ENCODE peak calls at places on chromosomes 5 and 9, in six cellular contexts. P is A549; D is CD8-positive, alpha-beta T cell; M is transverse colon; Q is coronary artery; T is fibroblast of mammary gland. G is an unnamed sample.

GRCh38 chr5:67178085-67178484 is 18.5 kb downstream of the CD180 start:
- DNase-seq in P (no peak), D (no peak), M (no peak), Q (no peak), T (peak), G (no peak)

GRCh38 chr9:101582593-101582992 is 12.2 kb downstream of the PPP3R2 start:
- DNase-seq in P (no peak), D (no peak), M (no peak), Q (no peak), T (peak), G (peak)

GRCh38 chr9:135300346-135301141 is 179.0 kb upstream of the PPP1R26 start:
- DNase-seq in P (no peak), D (no peak), M (no peak), Q (no peak), T (no peak), G (no peak)

GRCh38 chr9:113616716-113617496 is 153.4 kb downstream of the RGS3 start:
- DNase-seq in P (no peak), D (no peak), M (no peak), Q (no peak), T (no peak), G (no peak)

GRCh38 chr9:20562051-20562450 is 60.2 kb downstream of the MLLT3 start:
- DNase-seq in P (no peak), D (no peak), M (no peak), Q (no peak), T (peak), G (no peak)

GRCh38 chr9:113428062-113428600 is 17.6 kb downstream of the C9orf43 start:
- DNase-seq in P (no peak), D (no peak), M (no peak), Q (no peak), T (peak), G (peak)

GRCh38 chr5:1546556-1546955 is 22.8 kb upstream of the LPCAT1 start:
- DNase-seq in P (no peak), D (no peak), M (no peak), Q (peak), T (no peak), G (no peak)

GRCh38 chr5:57780306-57780958 is 297.8 kb upstream of the ACTBL2 start:
- DNase-seq in P (no peak), D (no peak), M (no peak), Q (no peak), T (no peak), G (no peak)

GRCh38 chr9:75455444-75455921 is 367.2 kb downstream of the OSTF1 start:
- DNase-seq in P (no peak), D (no peak), M (no peak), Q (no peak), T (peak), G (peak)

GRCh38 chr9:123465304-123465703 is 109.3 kb downstream of the CRB2 start:
- DNase-seq in P (no peak), D (no peak), M (no peak), Q (no peak), T (no peak), G (no peak)

GRCh38 chr9:106830527-106831140 is 32.3 kb upstream of the ZNF462 start:
- DNase-seq in P (no peak), D (no peak), M (peak), Q (no peak), T (peak), G (peak)

GRCh38 chr5:14870347-14871083 is 1.1 kb downstream of the ANKH start:
- DNase-seq in P (no peak), D (peak), M (peak), Q (no peak), T (no peak), G (no peak)

GRCh38 chr5:159156839-159157238 is 52.5 kb downstream of the RNF145 start:
- DNase-seq in P (peak), D (peak), M (peak), Q (no peak), T (peak), G (peak)

GRCh38 chr5:108481355-108481931 is 99.5 kb upstream of the FBXL17 start:
- DNase-seq in P (no peak), D (no peak), M (no peak), Q (no peak), T (peak), G (peak)

GRCh38 chr5:997711-998110 is 10.9 kb upstream of the NKD2 start:
- DNase-seq in P (no peak), D (no peak), M (no peak), Q (no peak), T (no peak), G (no peak)

GRCh38 chr9:90807006-90807405 is 5.4 kb downstream of the SYK start:
- DNase-seq in P (no peak), D (no peak), M (no peak), Q (no peak), T (no peak), G (no peak)

GRCh38 chr5:149561848-149562247 is 10.6 kb upstream of the CSNK1A1 start:
- DNase-seq in P (peak), D (no peak), M (no peak), Q (no peak), T (peak), G (peak)

GRCh38 chr9:81191222-81191621 is 498.1 kb downstream of the TLE1 start:
- DNase-seq in P (no peak), D (no peak), M (no peak), Q (no peak), T (peak), G (no peak)
- H3K4me3 ChIP-seq in P (no peak), D (no peak), M (no peak), Q (no peak), T (no peak), G (no peak)

GRCh38 chr9:96078866-96079505 is 203.5 kb downstream of the ERCC6L2 start:
- DNase-seq in P (no peak), D (no peak), M (no peak), Q (no peak), T (no peak), G (no peak)
- TF ChIP-seq CTCF in P (peak), D (no peak), M (no peak), Q (no peak), T (peak), G (no peak)

GRCh38 chr5:55177078-55177477 is 4.1 kb upstream of the CDC20B start:
- DNase-seq in P (no peak), D (no peak), M (no peak), Q (no peak), T (no peak), G (no peak)
- H3K4me3 ChIP-seq in P (peak), D (no peak), M (peak), Q (no peak), T (no peak), G (no peak)

DNA sequence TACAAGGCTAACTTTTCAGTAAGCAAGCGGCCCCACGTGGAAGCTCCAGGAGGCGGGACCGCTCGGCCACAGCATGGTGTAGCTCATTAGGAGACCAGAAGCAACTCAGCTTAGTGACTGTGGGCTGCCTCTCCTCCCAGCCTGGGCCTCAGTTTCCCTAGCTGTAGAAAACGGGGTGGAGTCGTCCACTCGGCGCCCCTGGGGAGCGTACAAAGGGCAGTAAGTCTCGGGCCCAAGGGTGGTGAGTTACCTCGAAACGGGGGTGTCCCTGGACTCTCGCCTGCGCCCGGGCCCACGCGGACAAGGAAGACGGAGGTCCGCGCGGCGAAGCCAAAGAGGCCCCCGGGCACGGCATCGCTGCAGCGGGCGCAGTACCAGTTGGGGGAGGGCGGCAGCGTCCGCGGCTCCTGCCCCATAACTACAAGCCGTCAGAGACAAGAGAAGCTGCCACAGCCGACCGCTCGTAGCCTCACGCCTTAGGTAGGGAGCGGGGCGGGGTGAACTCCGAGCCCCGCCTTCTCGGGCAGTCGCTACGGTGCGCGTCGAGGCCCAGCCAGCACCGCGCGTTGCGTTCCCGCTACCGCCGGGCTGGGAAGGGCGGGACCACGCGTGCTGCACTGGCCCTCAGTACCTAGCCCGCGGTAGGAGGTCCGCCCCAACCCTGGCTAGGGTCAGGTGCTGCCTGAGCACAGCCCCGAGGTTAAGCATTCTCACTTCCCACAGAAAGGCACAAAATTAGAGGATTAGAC is at the start of gene GEMIN5:
- DNase-seq in P (peak), D (peak), M (peak), Q (peak), T (peak), G (peak)
- TF ChIP-seq CTCF in P (no peak), D (no peak), M (no peak), Q (no peak), T (no peak), G (no peak)

GRCh38 chr5:134223406-134224251 is 2.2 kb downstream of the PPP2CA start:
- DNase-seq in P (no peak), D (no peak), M (no peak), Q (no peak), T (peak), G (no peak)
- H3K4me3 ChIP-seq in P (peak), D (peak), M (peak), Q (peak), T (peak), G (peak)

GRCh38 chr5:111928501-111928900 is 171.5 kb upstream of the NREP start:
- DNase-seq in P (no peak), D (no peak), M (no peak), Q (no peak), T (no peak), G (no peak)

GRCh38 chr5:111929892-111930291 is 172.9 kb upstream of the NREP start:
- DNase-seq in P (no peak), D (no peak), M (no peak), Q (no peak), T (peak), G (peak)

GRCh38 chr5:111929261-111929660 is 172.3 kb upstream of the NREP start:
- DNase-seq in P (no peak), D (no peak), M (no peak), Q (no peak), T (no peak), G (no peak)

GRCh38 chr5:111930407-111930806 is 173.4 kb upstream of the NREP start:
- DNase-seq in P (no peak), D (no peak), M (no peak), Q (no peak), T (peak), G (no peak)

GRCh38 chr5:111927191-111927590 is 170.2 kb upstream of the NREP start:
- DNase-seq in P (no peak), D (no peak), M (no peak), Q (no peak), T (peak), G (no peak)
- TF ChIP-seq CTCF in P (no peak), D (no peak), M (no peak), Q (no peak), T (no peak), G (no peak)

DNA sequence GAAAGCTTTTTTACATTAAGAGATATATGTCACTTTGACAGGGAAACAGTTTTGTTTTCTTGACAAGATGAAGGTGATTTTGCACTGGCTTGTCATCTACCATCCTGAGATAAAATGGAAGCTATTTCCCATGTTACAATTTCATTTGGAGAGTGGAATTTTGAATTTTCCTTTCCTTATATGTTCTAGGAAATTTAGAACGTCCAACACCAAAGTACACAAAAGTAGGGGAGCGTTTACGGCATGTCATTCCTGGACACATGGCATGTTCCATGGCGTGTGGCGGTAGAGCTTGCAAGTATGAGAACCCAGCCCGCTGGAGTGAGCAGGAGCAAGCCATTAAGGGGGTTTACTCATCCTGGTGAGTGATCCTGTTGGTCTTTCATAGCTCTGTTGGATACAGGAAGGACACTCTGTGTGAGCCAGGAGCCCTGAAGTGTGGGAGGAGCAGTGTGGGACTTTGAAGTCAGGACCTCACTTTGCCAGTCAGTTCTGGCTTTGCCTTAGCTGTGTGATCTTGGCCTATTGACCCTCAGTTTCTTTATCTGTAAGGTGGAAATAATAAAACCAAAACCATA is 887 bp downstream of the PTPDC1 start:
- DNase-seq in P (no peak), D (no peak), M (no peak), Q (no peak), T (peak), G (peak)
- H3K4me3 ChIP-seq in P (no peak), D (no peak), M (no peak), Q (no peak), T (no peak), G (peak)

GRCh38 chr5:113043491-113043931 is 66.9 kb downstream of the DCP2 start:
- DNase-seq in P (no peak), D (peak), M (no peak), Q (peak), T (peak), G (peak)
- TF ChIP-seq CTCF in P (no peak), D (peak), M (no peak), Q (no peak), T (peak), G (peak)

GRCh38 chr5:56659991-56660390 is 155.4 kb upstream of the MAP3K1 start:
- DNase-seq in P (no peak), D (no peak), M (no peak), Q (no peak), T (no peak), G (no peak)

GRCh38 chr5:56662891-56663290 is 152.5 kb upstream of the MAP3K1 start:
- DNase-seq in P (no peak), D (no peak), M (no peak), Q (no peak), T (no peak), G (no peak)

GRCh38 chr5:56651893-56652292 is 163.5 kb upstream of the MAP3K1 start:
- DNase-seq in P (no peak), D (no peak), M (no peak), Q (no peak), T (no peak), G (no peak)

GRCh38 chr5:56658972-56659371 is 156.4 kb upstream of the MAP3K1 start:
- DNase-seq in P (no peak), D (no peak), M (no peak), Q (no peak), T (no peak), G (no peak)

DNA sequence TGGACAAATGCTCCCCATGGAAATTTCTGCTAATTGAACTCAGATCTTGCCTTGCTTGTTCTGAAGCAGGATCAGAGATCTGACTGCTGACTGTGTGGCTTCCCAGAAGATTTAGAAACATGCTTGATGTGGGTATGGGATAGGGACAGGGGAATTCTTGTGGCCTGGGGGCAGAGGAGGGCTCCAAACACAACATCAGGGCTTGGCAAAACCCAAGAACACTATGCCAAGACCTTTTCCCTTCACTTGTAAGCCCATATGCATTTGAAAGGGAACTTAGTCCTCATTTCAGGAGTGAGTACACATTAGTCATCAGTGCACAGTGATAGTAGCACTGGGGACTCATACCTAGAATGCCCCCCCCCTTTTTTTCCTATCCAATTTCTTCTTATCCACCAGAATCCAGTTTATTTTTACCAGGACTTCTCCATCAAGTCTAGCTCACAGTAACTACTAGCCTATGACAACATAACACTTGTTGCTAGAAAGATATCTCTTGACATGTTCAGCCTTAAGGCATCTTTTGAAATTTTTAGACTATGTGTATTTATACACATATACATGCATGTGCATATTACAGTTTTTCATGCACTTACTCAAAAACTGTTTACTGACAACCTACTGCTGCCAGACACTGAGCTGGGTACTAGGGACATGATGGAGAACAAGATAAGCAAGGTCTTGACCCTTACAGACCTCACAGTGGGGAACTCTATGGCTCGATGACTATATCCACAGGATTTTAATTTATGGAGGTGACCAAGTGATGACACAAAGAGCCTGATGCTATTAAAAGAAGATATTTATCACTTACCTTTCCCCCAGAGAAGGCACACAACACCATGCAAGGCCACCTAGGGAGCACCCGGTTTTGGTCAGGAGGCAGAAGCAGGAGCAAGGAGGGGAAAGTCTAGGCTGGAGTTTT is 158.3 kb upstream of the MAP3K1 start:
- DNase-seq in P (no peak), D (no peak), M (no peak), Q (no peak), T (peak), G (peak)
- H3K4me3 ChIP-seq in P (no peak), D (no peak), M (no peak), Q (no peak), T (no peak), G (no peak)

DNA sequence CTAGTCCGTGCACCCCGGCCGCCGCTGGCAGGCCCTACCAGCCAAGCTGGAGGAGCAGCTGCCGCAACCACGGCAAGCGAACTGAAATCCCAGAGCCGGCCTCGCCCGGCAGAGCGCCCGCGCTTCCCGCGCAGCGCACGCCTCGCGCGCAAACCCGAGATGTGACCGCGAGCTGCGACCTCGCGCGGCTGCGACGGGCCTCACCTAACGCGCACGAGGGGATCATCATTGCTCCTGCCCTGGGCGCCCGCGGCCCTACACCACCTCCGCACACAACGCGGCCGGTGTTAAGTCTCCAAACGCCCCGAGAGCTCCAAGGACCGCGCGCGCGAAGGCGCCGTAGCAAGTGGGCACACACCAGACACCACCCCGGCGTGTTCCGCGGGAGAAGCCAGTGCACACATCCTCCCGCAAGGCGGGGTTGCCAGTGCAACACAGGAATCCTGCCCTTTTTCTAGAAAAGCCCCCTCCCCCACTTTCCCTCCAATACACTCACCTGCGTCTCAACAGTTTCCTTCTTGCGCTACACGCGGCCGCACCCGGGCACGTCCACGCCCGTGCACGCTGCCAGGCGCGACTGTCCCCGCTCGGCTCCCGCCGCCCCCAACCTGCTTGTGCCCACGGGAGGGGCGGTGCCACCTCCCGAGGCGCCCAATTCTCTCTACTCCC is 5.2 kb downstream of the ELAVL2 start:
- DNase-seq in P (no peak), D (no peak), M (no peak), Q (no peak), T (no peak), G (peak)
- TF ChIP-seq CTCF in P (no peak), D (no peak), M (no peak), Q (no peak), T (no peak), G (no peak)